ENCODE peak calls at places on chromosome 20, in ten cellular contexts. One of them, this sample, is unnamed.

GRCh38 chr20:63052571-63053429 is 46.0 kb upstream of the BHLHE23 start:
- DNase-seq in ureter: no peak
- DNase-seq in renal cortical epithelial cell: no peak
- DNase-seq in nephron progenitor cell: no peak
- DNase-seq in iPS-NIHi11: no peak
- DNase-seq in stimulated activated CD8-positive, alpha-beta memory T cell treated with anti-CD3 and anti-CD28 coated beads, Interleukin-7, amount 100 ng/mL, for 1 hour: no peak
- DNase-seq in GM12864: no peak
- DNase-seq in AG04450: no peak
- DNase-seq in anterior cingulate cortex: no peak
- DNase-seq in cardiac muscle cell: no peak
- DNase-seq in this sample: no peak

GRCh38 chr20:31663524-31663837 is 25.8 kb downstream of the COX4I2 start:
- DNase-seq in iPS-NIHi11: no peak
- DNase-seq in GM12864: no peak
- DNase-seq in renal cortical epithelial cell: no peak
- DNase-seq in anterior cingulate cortex: no peak
- DNase-seq in nephron progenitor cell: no peak
- DNase-seq in cardiac muscle cell: no peak
- DNase-seq in AG04450: no peak
- DNase-seq in stimulated activated CD8-positive, alpha-beta memory T cell treated with anti-CD3 and anti-CD28 coated beads, Interleukin-7, amount 100 ng/mL, for 1 hour: no peak
- DNase-seq in ureter: no peak
- DNase-seq in this sample: no peak

GRCh38 chr20:47857994-47858557 is 72.8 kb upstream of the SULF2 start:
- DNase-seq in AG04450: no peak
- DNase-seq in GM12864: no peak
- DNase-seq in stimulated activated CD8-positive, alpha-beta memory T cell treated with anti-CD3 and anti-CD28 coated beads, Interleukin-7, amount 100 ng/mL, for 1 hour: no peak
- DNase-seq in ureter: no peak
- DNase-seq in cardiac muscle cell: no peak
- DNase-seq in nephron progenitor cell: no peak
- DNase-seq in iPS-NIHi11: no peak
- DNase-seq in anterior cingulate cortex: no peak
- DNase-seq in renal cortical epithelial cell: peak; percentile 68
- DNase-seq in this sample: no peak

GRCh38 chr20:6651016-6651415 is 116.5 kb upstream of the BMP2 start:
- DNase-seq in ureter: peak; percentile 53
- DNase-seq in iPS-NIHi11: no peak
- DNase-seq in AG04450: no peak
- DNase-seq in GM12864: no peak
- DNase-seq in nephron progenitor cell: no peak
- DNase-seq in cardiac muscle cell: no peak
- DNase-seq in renal cortical epithelial cell: peak; percentile 93
- DNase-seq in stimulated activated CD8-positive, alpha-beta memory T cell treated with anti-CD3 and anti-CD28 coated beads, Interleukin-7, amount 100 ng/mL, for 1 hour: no peak
- DNase-seq in anterior cingulate cortex: no peak
- DNase-seq in this sample: no peak

GRCh38 chr20:49216991-49217578 is 2.1 kb upstream of the DDX27 start:
- DNase-seq in cardiac muscle cell: peak; percentile 95
- DNase-seq in AG04450: peak; percentile 76
- DNase-seq in iPS-NIHi11: peak; percentile 79
- DNase-seq in ureter: peak; percentile 96
- DNase-seq in GM12864: peak; percentile 78
- DNase-seq in stimulated activated CD8-positive, alpha-beta memory T cell treated with anti-CD3 and anti-CD28 coated beads, Interleukin-7, amount 100 ng/mL, for 1 hour: peak; percentile 79
- DNase-seq in nephron progenitor cell: peak; percentile 96
- DNase-seq in anterior cingulate cortex: peak; percentile 93
- DNase-seq in renal cortical epithelial cell: peak; percentile 89
- DNase-seq in this sample: peak; percentile 94

GRCh38 chr20:17822039-17822438 is 122.3 kb downstream of the BANF2 start:
- DNase-seq in nephron progenitor cell: no peak
- DNase-seq in cardiac muscle cell: no peak
- DNase-seq in GM12864: peak; percentile 45
- DNase-seq in ureter: peak; percentile 71
- DNase-seq in renal cortical epithelial cell: peak; percentile 90
- DNase-seq in iPS-NIHi11: no peak
- DNase-seq in anterior cingulate cortex: no peak
- DNase-seq in stimulated activated CD8-positive, alpha-beta memory T cell treated with anti-CD3 and anti-CD28 coated beads, Interleukin-7, amount 100 ng/mL, for 1 hour: no peak
- DNase-seq in AG04450: peak; percentile 70
- DNase-seq in this sample: no peak

GRCh38 chr20:62307226-62308101 is 4.7 kb downstream of the ADRM1 start:
- DNase-seq in iPS-NIHi11: no peak
- DNase-seq in anterior cingulate cortex: no peak
- DNase-seq in renal cortical epithelial cell: no peak
- DNase-seq in stimulated activated CD8-positive, alpha-beta memory T cell treated with anti-CD3 and anti-CD28 coated beads, Interleukin-7, amount 100 ng/mL, for 1 hour: no peak
- DNase-seq in AG04450: no peak
- DNase-seq in nephron progenitor cell: no peak
- DNase-seq in GM12864: no peak
- DNase-seq in cardiac muscle cell: no peak
- DNase-seq in ureter: no peak
- DNase-seq in this sample: no peak

GRCh38 chr20:5020760-5021159 is 19.4 kb upstream of the SLC23A2 start:
- DNase-seq in nephron progenitor cell: no peak
- DNase-seq in ureter: no peak
- DNase-seq in iPS-NIHi11: no peak
- DNase-seq in stimulated activated CD8-positive, alpha-beta memory T cell treated with anti-CD3 and anti-CD28 coated beads, Interleukin-7, amount 100 ng/mL, for 1 hour: no peak
- DNase-seq in cardiac muscle cell: no peak
- DNase-seq in GM12864: no peak
- DNase-seq in AG04450: no peak
- DNase-seq in renal cortical epithelial cell: no peak
- DNase-seq in anterior cingulate cortex: no peak
- DNase-seq in this sample: no peak

GRCh38 chr20:51830538-51830937 is 28.2 kb upstream of the SALL4 start:
- DNase-seq in ureter: no peak
- DNase-seq in GM12864: no peak
- DNase-seq in stimulated activated CD8-positive, alpha-beta memory T cell treated with anti-CD3 and anti-CD28 coated beads, Interleukin-7, amount 100 ng/mL, for 1 hour: no peak
- DNase-seq in anterior cingulate cortex: no peak
- DNase-seq in renal cortical epithelial cell: no peak
- DNase-seq in nephron progenitor cell: no peak
- DNase-seq in cardiac muscle cell: no peak
- DNase-seq in AG04450: no peak
- DNase-seq in iPS-NIHi11: no peak
- DNase-seq in this sample: no peak

GRCh38 chr20:9758752-9759151 is 80.1 kb downstream of the PAK5 start:
- DNase-seq in iPS-NIHi11: no peak
- DNase-seq in anterior cingulate cortex: no peak
- DNase-seq in nephron progenitor cell: no peak
- DNase-seq in cardiac muscle cell: no peak
- DNase-seq in stimulated activated CD8-positive, alpha-beta memory T cell treated with anti-CD3 and anti-CD28 coated beads, Interleukin-7, amount 100 ng/mL, for 1 hour: no peak
- DNase-seq in ureter: no peak
- DNase-seq in GM12864: no peak
- DNase-seq in AG04450: no peak
- DNase-seq in renal cortical epithelial cell: no peak
- DNase-seq in this sample: no peak

GRCh38 chr20:46929902-46930301 is 35.3 kb downstream of the EYA2 start:
- DNase-seq in stimulated activated CD8-positive, alpha-beta memory T cell treated with anti-CD3 and anti-CD28 coated beads, Interleukin-7, amount 100 ng/mL, for 1 hour: no peak
- DNase-seq in AG04450: no peak
- DNase-seq in ureter: no peak
- DNase-seq in iPS-NIHi11: no peak
- DNase-seq in cardiac muscle cell: no peak
- DNase-seq in anterior cingulate cortex: no peak
- DNase-seq in GM12864: no peak
- DNase-seq in renal cortical epithelial cell: no peak
- DNase-seq in nephron progenitor cell: no peak
- DNase-seq in this sample: no peak

GRCh38 chr20:63941282-63942060 is 14.7 kb downstream of the UCKL1 start:
- DNase-seq in AG04450: no peak
- DNase-seq in nephron progenitor cell: no peak
- DNase-seq in ureter: peak; percentile 76
- DNase-seq in renal cortical epithelial cell: no peak
- DNase-seq in GM12864: no peak
- DNase-seq in stimulated activated CD8-positive, alpha-beta memory T cell treated with anti-CD3 and anti-CD28 coated beads, Interleukin-7, amount 100 ng/mL, for 1 hour: peak; percentile 48
- DNase-seq in iPS-NIHi11: peak; percentile 77
- DNase-seq in cardiac muscle cell: peak; percentile 32
- DNase-seq in anterior cingulate cortex: no peak
- DNase-seq in this sample: peak; percentile 98

GRCh38 chr20:31708839-31709534 is 13.7 kb downstream of the BCL2L1 start:
- DNase-seq in ureter: no peak
- DNase-seq in nephron progenitor cell: no peak
- DNase-seq in stimulated activated CD8-positive, alpha-beta memory T cell treated with anti-CD3 and anti-CD28 coated beads, Interleukin-7, amount 100 ng/mL, for 1 hour: no peak
- DNase-seq in AG04450: no peak
- DNase-seq in iPS-NIHi11: no peak
- DNase-seq in renal cortical epithelial cell: no peak
- DNase-seq in anterior cingulate cortex: no peak
- DNase-seq in GM12864: no peak
- DNase-seq in cardiac muscle cell: no peak
- DNase-seq in this sample: no peak

GRCh38 chr20:53805895-53806384 is 212.3 kb upstream of the ZNF217 start:
- DNase-seq in cardiac muscle cell: no peak
- DNase-seq in ureter: no peak
- DNase-seq in stimulated activated CD8-positive, alpha-beta memory T cell treated with anti-CD3 and anti-CD28 coated beads, Interleukin-7, amount 100 ng/mL, for 1 hour: no peak
- DNase-seq in nephron progenitor cell: no peak
- DNase-seq in renal cortical epithelial cell: peak; percentile 79
- DNase-seq in GM12864: no peak
- DNase-seq in iPS-NIHi11: no peak
- DNase-seq in AG04450: no peak
- DNase-seq in anterior cingulate cortex: no peak
- DNase-seq in this sample: no peak

GRCh38 chr20:8443464-8444072 is 311.5 kb downstream of the PLCB1 start:
- DNase-seq in anterior cingulate cortex: no peak
- DNase-seq in renal cortical epithelial cell: no peak
- DNase-seq in ureter: no peak
- DNase-seq in AG04450: no peak
- DNase-seq in stimulated activated CD8-positive, alpha-beta memory T cell treated with anti-CD3 and anti-CD28 coated beads, Interleukin-7, amount 100 ng/mL, for 1 hour: no peak
- DNase-seq in nephron progenitor cell: no peak
- DNase-seq in GM12864: no peak
- DNase-seq in iPS-NIHi11: no peak
- DNase-seq in cardiac muscle cell: no peak
- DNase-seq in this sample: no peak

GRCh38 chr20:19726126-19726525 is 31.9 kb upstream of the RIN2 start:
- DNase-seq in GM12864: no peak
- DNase-seq in renal cortical epithelial cell: no peak
- DNase-seq in stimulated activated CD8-positive, alpha-beta memory T cell treated with anti-CD3 and anti-CD28 coated beads, Interleukin-7, amount 100 ng/mL, for 1 hour: no peak
- DNase-seq in cardiac muscle cell: no peak
- DNase-seq in AG04450: no peak
- DNase-seq in nephron progenitor cell: no peak
- DNase-seq in ureter: no peak
- DNase-seq in iPS-NIHi11: no peak
- DNase-seq in anterior cingulate cortex: no peak
- DNase-seq in this sample: no peak

GRCh38 chr20:41124451-41125094 is 12.8 kb upstream of the PLCG1 start:
- DNase-seq in iPS-NIHi11: no peak
- DNase-seq in ureter: no peak
- DNase-seq in renal cortical epithelial cell: no peak
- DNase-seq in stimulated activated CD8-positive, alpha-beta memory T cell treated with anti-CD3 and anti-CD28 coated beads, Interleukin-7, amount 100 ng/mL, for 1 hour: no peak
- DNase-seq in cardiac muscle cell: no peak
- DNase-seq in GM12864: no peak
- DNase-seq in AG04450: no peak
- DNase-seq in anterior cingulate cortex: no peak
- DNase-seq in nephron progenitor cell: no peak
- DNase-seq in this sample: no peak

GRCh38 chr20:62183426-62184142 is 756 bp downstream of the MTG2 start:
- DNase-seq in renal cortical epithelial cell: no peak
- DNase-seq in iPS-NIHi11: no peak
- DNase-seq in nephron progenitor cell: no peak
- DNase-seq in ureter: no peak
- DNase-seq in AG04450: no peak
- DNase-seq in anterior cingulate cortex: no peak
- DNase-seq in cardiac muscle cell: no peak
- DNase-seq in stimulated activated CD8-positive, alpha-beta memory T cell treated with anti-CD3 and anti-CD28 coated beads, Interleukin-7, amount 100 ng/mL, for 1 hour: no peak
- DNase-seq in GM12864: no peak
- DNase-seq in this sample: no peak

GRCh38 chr20:4134861-4135379 is 119.6 kb upstream of the RNF24 start:
- DNase-seq in anterior cingulate cortex: no peak
- DNase-seq in GM12864: peak; percentile 13
- DNase-seq in AG04450: no peak
- DNase-seq in ureter: no peak
- DNase-seq in iPS-NIHi11: no peak
- DNase-seq in cardiac muscle cell: no peak
- DNase-seq in stimulated activated CD8-positive, alpha-beta memory T cell treated with anti-CD3 and anti-CD28 coated beads, Interleukin-7, amount 100 ng/mL, for 1 hour: no peak
- DNase-seq in renal cortical epithelial cell: no peak
- DNase-seq in nephron progenitor cell: no peak
- DNase-seq in this sample: no peak

GRCh38 chr20:44832724-44833123 is 22.4 kb upstream of the RIMS4 start:
- DNase-seq in cardiac muscle cell: no peak
- DNase-seq in renal cortical epithelial cell: no peak
- DNase-seq in nephron progenitor cell: peak; percentile 40
- DNase-seq in stimulated activated CD8-positive, alpha-beta memory T cell treated with anti-CD3 and anti-CD28 coated beads, Interleukin-7, amount 100 ng/mL, for 1 hour: no peak
- DNase-seq in ureter: no peak
- DNase-seq in iPS-NIHi11: peak; percentile 45
- DNase-seq in GM12864: no peak
- DNase-seq in anterior cingulate cortex: no peak
- DNase-seq in AG04450: no peak
- DNase-seq in this sample: peak; percentile 39

GRCh38 chr20:25487306-25487705 is 79.8 kb downstream of the GINS1 start:
- DNase-seq in ureter: no peak
- DNase-seq in nephron progenitor cell: no peak
- DNase-seq in iPS-NIHi11: no peak
- DNase-seq in anterior cingulate cortex: no peak
- DNase-seq in renal cortical epithelial cell: no peak
- DNase-seq in stimulated activated CD8-positive, alpha-beta memory T cell treated with anti-CD3 and anti-CD28 coated beads, Interleukin-7, amount 100 ng/mL, for 1 hour: no peak
- DNase-seq in AG04450: no peak
- DNase-seq in GM12864: no peak
- DNase-seq in cardiac muscle cell: no peak
- DNase-seq in this sample: no peak

GRCh38 chr20:34074101-34074760 is 37.8 kb downstream of the EIF2S2 start:
- DNase-seq in iPS-NIHi11: no peak
- DNase-seq in anterior cingulate cortex: no peak
- DNase-seq in ureter: no peak
- DNase-seq in AG04450: no peak
- DNase-seq in cardiac muscle cell: no peak
- DNase-seq in nephron progenitor cell: no peak
- DNase-seq in stimulated activated CD8-positive, alpha-beta memory T cell treated with anti-CD3 and anti-CD28 coated beads, Interleukin-7, amount 100 ng/mL, for 1 hour: no peak
- DNase-seq in renal cortical epithelial cell: no peak
- DNase-seq in GM12864: no peak
- DNase-seq in this sample: no peak

GRCh38 chr20:63320041-63320511 is 27.1 kb downstream of the COL20A1 start:
- DNase-seq in GM12864: no peak
- DNase-seq in iPS-NIHi11: no peak
- DNase-seq in AG04450: no peak
- DNase-seq in cardiac muscle cell: no peak
- DNase-seq in ureter: no peak
- DNase-seq in anterior cingulate cortex: no peak
- DNase-seq in nephron progenitor cell: no peak
- DNase-seq in stimulated activated CD8-positive, alpha-beta memory T cell treated with anti-CD3 and anti-CD28 coated beads, Interleukin-7, amount 100 ng/mL, for 1 hour: no peak
- DNase-seq in renal cortical epithelial cell: no peak
- DNase-seq in this sample: no peak

GRCh38 chr20:4959582-4959981 is 41.7 kb downstream of the SLC23A2 start:
- DNase-seq in stimulated activated CD8-positive, alpha-beta memory T cell treated with anti-CD3 and anti-CD28 coated beads, Interleukin-7, amount 100 ng/mL, for 1 hour: no peak
- DNase-seq in anterior cingulate cortex: no peak
- DNase-seq in iPS-NIHi11: no peak
- DNase-seq in nephron progenitor cell: no peak
- DNase-seq in AG04450: no peak
- DNase-seq in GM12864: no peak
- DNase-seq in ureter: no peak
- DNase-seq in renal cortical epithelial cell: no peak
- DNase-seq in cardiac muscle cell: no peak
- DNase-seq in this sample: no peak

GRCh38 chr20:13525225-13525940 is 113.3 kb downstream of the TASP1 start:
- DNase-seq in renal cortical epithelial cell: peak; percentile 89
- DNase-seq in cardiac muscle cell: no peak
- DNase-seq in AG04450: peak; percentile 85
- DNase-seq in iPS-NIHi11: no peak
- DNase-seq in GM12864: no peak
- DNase-seq in stimulated activated CD8-positive, alpha-beta memory T cell treated with anti-CD3 and anti-CD28 coated beads, Interleukin-7, amount 100 ng/mL, for 1 hour: no peak
- DNase-seq in ureter: no peak
- DNase-seq in nephron progenitor cell: no peak
- DNase-seq in anterior cingulate cortex: no peak
- DNase-seq in this sample: no peak

This sample was measured in H9.